ENCODE peak calls at places on chromosome 9, in five cellular contexts. P is fibroblast of pulmonary artery, A is spleen, D is mammary epithelial cell, T is AG09309. E is an unnamed sample.

GRCh38 chr9:27110181-27110580 is 1.2 kb downstream of the TEK start:
- DNase-seq in A (no peak), P (no peak), D (no peak), T (no peak), E (no peak)

GRCh38 chr9:121609845-121610637 is 41.4 kb upstream of the DAB2IP start:
- DNase-seq in P (peak), T (no peak), D (peak), A (no peak), E (no peak)

GRCh38 chr9:130446111-130446861 is 1.5 kb downstream of the ASS1 start:
- DNase-seq in P (peak), A (no peak), T (peak), D (peak), E (no peak)

GRCh38 chr9:106682420-106682819 is 180.5 kb upstream of the ZNF462 start:
- DNase-seq in D (peak), A (no peak), T (no peak), P (peak), E (no peak)

GRCh38 chr9:122051401-122052346 is 41.4 kb downstream of the TTLL11 start:
- DNase-seq in T (peak), D (peak), A (no peak), P (no peak), E (no peak)

GRCh38 chr9:137812356-137813023 is 65.1 kb upstream of the CACNA1B start:
- DNase-seq in P (no peak), D (no peak), T (no peak), A (no peak), E (peak)

GRCh38 chr9:21047315-21047714 is 15.9 kb upstream of the HACD4 start:
- DNase-seq in T (no peak), D (no peak), P (no peak), A (no peak), E (no peak)

GRCh38 chr9:107274096-107274495 is 9.0 kb upstream of the RAD23B start:
- DNase-seq in A (no peak), D (no peak), P (no peak), T (no peak), E (no peak)

GRCh38 chr9:79581794-79582193 is 10.0 kb downstream of the TLE4 start:
- DNase-seq in A (no peak), D (peak), T (peak), P (peak), E (no peak)

GRCh38 chr9:109802491-109802890 is 22.5 kb downstream of the PALM2AKAP2 start:
- DNase-seq in D (peak), P (no peak), A (no peak), T (no peak), E (no peak)

GRCh38 chr9:128276574-128277270 is 646 bp downstream of the SWI5 start:
- DNase-seq in T (no peak), A (no peak), D (peak), P (peak), E (no peak)

GRCh38 chr9:89534888-89535287 is 37.0 kb upstream of the SEMA4D start:
- DNase-seq in P (no peak), D (no peak), T (no peak), A (no peak), E (no peak)

GRCh38 chr9:96293481-96293880 is 8.5 kb downstream of the HSD17B3 start:
- DNase-seq in A (no peak), P (peak), T (no peak), D (peak), E (no peak)

GRCh38 chr9:17075146-17075757 is 59.6 kb upstream of the CNTLN start:
- DNase-seq in D (no peak), P (no peak), A (no peak), T (no peak), E (no peak)

GRCh38 chr9:68669189-68669588 is 35.9 kb upstream of the PIP5K1B start:
- DNase-seq in P (no peak), T (no peak), D (no peak), A (no peak), E (no peak)

GRCh38 chr9:112360047-112360804 is 19.7 kb upstream of the HSDL2 start:
- DNase-seq in P (peak), A (no peak), D (peak), T (peak), E (no peak)

DNA sequence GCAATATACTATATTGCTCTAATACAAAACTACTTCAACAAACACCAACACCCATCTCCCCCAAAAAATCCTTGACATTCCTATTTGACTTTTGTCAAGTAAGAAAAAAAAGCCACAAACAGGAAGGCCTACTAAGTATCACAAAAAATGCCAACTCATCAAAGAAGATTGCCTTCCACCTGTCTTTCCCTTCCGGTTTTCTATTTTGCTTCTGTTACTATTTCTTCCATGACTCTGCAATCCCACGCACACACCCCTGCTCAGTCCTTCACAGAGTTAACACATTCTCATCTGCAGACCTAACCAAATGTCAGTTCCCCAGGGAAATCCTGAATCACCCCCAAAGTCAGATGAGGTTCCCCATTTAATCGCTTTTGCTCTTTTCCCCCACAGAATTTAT is 15.2 kb downstream of the LPAR1 start:
- DNase-seq in A (no peak), T (no peak), P (no peak), D (no peak), E (no peak)
- TF ChIP-seq CTCF in A (no peak), T (no peak), P (no peak), D (no peak), E (no peak)

DNA sequence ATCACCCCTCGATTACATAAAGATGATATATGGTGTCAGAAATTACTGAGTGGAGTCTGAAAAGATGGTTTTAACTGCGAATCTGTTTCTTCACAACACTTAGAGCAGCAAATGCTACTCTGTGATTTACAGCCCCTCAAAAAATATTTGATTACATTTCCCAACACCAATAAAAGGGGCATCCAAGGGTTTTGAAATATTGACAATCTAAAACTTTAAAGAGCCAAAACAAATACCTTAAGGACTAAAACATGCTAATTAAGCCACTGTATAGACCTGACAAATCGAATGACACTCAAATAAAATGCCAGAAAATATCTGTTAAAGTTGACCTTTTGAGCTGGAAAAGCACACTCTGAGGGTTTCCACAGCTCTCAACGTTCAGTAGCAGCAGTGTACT is 73.2 kb downstream of the ELAVL2 start:
- DNase-seq in P (no peak), T (no peak), D (no peak), A (no peak), E (no peak)
- TF ChIP-seq CTCF in P (no peak), T (no peak), D (no peak), A (no peak), E (no peak)

GRCh38 chr9:2367970-2368369 is 253.6 kb upstream of the VLDLR start:
- DNase-seq in A (no peak), D (no peak), T (no peak), P (no peak), E (no peak)
- TF ChIP-seq CTCF in A (no peak), D (no peak), T (no peak), P (peak), E (peak)

GRCh38 chr9:131484560-131485185 is 18.0 kb upstream of the POMT1 start:
- DNase-seq in D (no peak), T (no peak), A (peak), P (no peak), E (peak)
- TF ChIP-seq CTCF in D (no peak), T (no peak), A (no peak), P (no peak), E (no peak)

DNA sequence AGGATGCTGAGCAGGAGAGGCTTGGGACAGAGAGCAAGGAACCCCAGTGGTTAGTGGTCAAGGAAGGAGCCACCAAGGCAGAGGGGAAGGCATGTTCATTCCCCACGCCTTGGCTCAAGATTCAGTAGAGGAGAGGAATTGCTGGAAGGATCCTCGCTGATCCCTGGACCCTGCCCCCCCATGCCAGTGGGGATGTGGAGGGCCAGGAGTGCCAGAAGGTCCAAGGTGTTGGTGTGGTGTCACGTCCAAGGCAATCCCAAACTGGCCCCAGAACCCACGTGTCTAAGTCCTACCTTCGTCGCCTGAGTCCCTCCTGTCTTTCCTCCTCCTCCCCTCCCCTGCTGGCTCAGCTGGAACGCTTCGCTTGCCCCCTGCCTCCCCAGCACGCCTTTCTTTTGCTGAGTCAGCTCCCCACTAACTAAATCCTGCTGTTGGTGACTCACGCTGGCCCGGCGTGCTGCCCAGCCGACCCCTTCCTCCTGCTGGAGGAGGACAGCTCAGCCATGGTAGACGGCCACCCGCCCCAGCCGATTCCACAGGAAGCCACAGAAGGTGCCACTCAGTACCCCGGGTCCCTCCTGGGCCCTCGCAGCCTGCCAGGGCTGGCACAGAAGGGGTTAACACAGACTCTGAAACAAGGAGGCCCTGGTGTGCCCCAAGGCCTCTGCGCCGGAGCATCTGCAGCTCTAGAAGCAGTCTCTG is 37.6 kb upstream of the ORM1 start:
- DNase-seq in P (peak), T (no peak), D (no peak), A (peak), E (peak)
- TF ChIP-seq CTCF in P (peak), T (peak), D (no peak), A (no peak), E (peak)

GRCh38 chr9:101119206-101119819 is 90.8 kb downstream of the PLPPR1 start:
- DNase-seq in D (peak), A (no peak), T (no peak), P (peak), E (no peak)
- TF ChIP-seq CTCF in D (peak), A (peak), T (peak), P (peak), E (peak)

DNA sequence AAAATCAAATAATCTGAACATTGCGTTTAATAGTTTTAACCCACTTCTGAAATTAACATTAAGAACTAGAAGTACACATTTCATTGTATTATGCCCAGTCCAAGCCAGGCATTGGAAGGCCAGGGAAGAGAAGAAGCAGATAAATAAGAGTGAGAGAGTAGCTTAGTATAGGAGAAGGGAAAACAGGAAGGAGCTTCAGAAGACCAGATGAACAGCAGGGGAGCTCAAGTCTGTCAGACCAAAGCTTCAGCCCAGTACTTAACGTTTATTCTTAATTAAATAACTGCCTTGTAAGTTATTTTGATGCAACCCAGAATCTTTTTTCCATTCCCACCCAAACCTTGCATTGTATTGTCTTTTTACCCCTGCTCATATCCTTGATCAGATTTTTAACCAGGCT is 11.5 kb upstream of the FAM120AOS start:
- DNase-seq in T (no peak), P (no peak), A (no peak), D (no peak), E (no peak)
- TF ChIP-seq CTCF in T (no peak), P (no peak), A (no peak), D (no peak), E (no peak)

DNA sequence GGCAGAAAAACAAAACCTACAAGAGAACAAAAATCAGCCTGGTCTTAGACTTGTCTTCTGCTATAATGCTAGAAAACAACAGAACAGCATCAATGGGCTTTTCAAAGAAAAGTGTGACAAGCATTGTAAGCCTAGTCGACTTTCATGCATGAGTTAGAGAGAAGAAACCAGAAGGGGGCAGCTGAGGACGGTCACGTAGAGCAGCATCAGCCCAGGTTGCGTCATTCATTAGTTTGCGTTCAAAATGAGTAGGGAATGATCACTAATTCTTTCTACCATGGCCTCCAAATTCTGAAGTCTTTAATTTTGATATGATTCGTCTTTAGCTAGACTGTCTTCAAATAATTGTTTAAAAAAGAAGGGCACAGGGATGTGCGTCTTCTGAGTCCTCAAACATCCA is 4.7 kb upstream of the ISCA1 start:
- DNase-seq in P (peak), A (no peak), D (peak), T (no peak), E (no peak)
- TF ChIP-seq CTCF in P (peak), A (no peak), D (no peak), T (peak), E (peak)